ENCODE peak calls at places on chromosomes 3 and 15, in ten cellular contexts. G is bronchial epithelial cell, B is cardiac muscle cell, Y is B cell, W is RWPE1, O is WTC11, A is MM.1S, D is hepatocyte, J is endothelial cell, U is natural killer cell. M is an unnamed sample.

GRCh38 chr3:53234841-53235232 is 21.0 kb downstream of the TKT start:
- DNase-seq in G (no peak), B (no peak), Y (no peak), W (no peak), O (no peak), A (no peak), D (no peak), J (no peak), U (no peak), M (no peak)

GRCh38 chr3:182713743-182714517 is 79.4 kb upstream of the ATP11B start:
- DNase-seq in G (peak), B (peak), Y (peak), W (peak), O (no peak), A (peak), D (peak), J (no peak), U (no peak), M (peak)

GRCh38 chr3:11724615-11725339 is 81.1 kb upstream of the VGLL4 start:
- DNase-seq in G (no peak), B (no peak), Y (no peak), W (no peak), O (no peak), A (peak), D (no peak), J (no peak), U (no peak), M (peak)

GRCh38 chr15:60358935-60359672 is 38.7 kb downstream of the ANXA2 start:
- DNase-seq in G (no peak), B (peak), Y (no peak), W (no peak), O (no peak), A (no peak), D (no peak), J (no peak), U (no peak), M (no peak)

GRCh38 chr3:187773963-187774789 is 28.9 kb upstream of the BCL6 start:
- DNase-seq in G (peak), B (no peak), Y (no peak), W (no peak), O (no peak), A (no peak), D (no peak), J (no peak), U (no peak), M (no peak)

GRCh38 chr3:100108464-100109079 is 5.7 kb downstream of the FILIP1L start:
- DNase-seq in G (no peak), B (no peak), Y (no peak), W (no peak), O (no peak), A (no peak), D (no peak), J (no peak), U (no peak), M (no peak)

GRCh38 chr15:50675524-50676144 is 11.0 kb downstream of the TRPM7 start:
- DNase-seq in G (peak), B (peak), Y (no peak), W (peak), O (no peak), A (peak), D (peak), J (no peak), U (no peak), M (no peak)

GRCh38 chr3:74630602-74631001 is 16.1 kb upstream of the CNTN3 start:
- DNase-seq in G (peak), B (peak), Y (no peak), W (no peak), O (no peak), A (peak), D (peak), J (no peak), U (no peak), M (no peak)

GRCh38 chr3:50536471-50537180 is 30.9 kb downstream of the C3orf18 start:
- DNase-seq in G (no peak), B (no peak), Y (no peak), W (no peak), O (no peak), A (no peak), D (no peak), J (no peak), U (no peak), M (no peak)

GRCh38 chr3:61438253-61439115 is 122.9 kb upstream of the PTPRG start:
- DNase-seq in G (no peak), B (no peak), Y (no peak), W (no peak), O (no peak), A (no peak), D (peak), J (no peak), U (no peak), M (no peak)

GRCh38 chr3:128492353-128493220 is at the start of gene GATA2:
- DNase-seq in G (no peak), B (no peak), Y (peak), W (no peak), O (peak), A (no peak), D (peak), J (peak), U (peak), M (peak)

GRCh38 chr3:64088408-64089136 is 65.3 kb upstream of the PSMD6 start:
- DNase-seq in G (no peak), B (peak), Y (no peak), W (no peak), O (no peak), A (no peak), D (no peak), J (no peak), U (no peak), M (no peak)
- TF ChIP-seq CTCF in G (no peak), B (no peak), Y (no peak), W (no peak), O (no peak), A (no peak), D (no peak), J (no peak), U (no peak), M (no peak)

GRCh38 chr15:38192496-38192895 is 60.1 kb upstream of the SPRED1 start:
- DNase-seq in G (no peak), B (no peak), Y (no peak), W (no peak), O (no peak), A (no peak), D (no peak), J (no peak), U (no peak), M (no peak)

GRCh38 chr15:38197553-38197952 is 55.1 kb upstream of the SPRED1 start:
- DNase-seq in G (no peak), B (peak), Y (no peak), W (no peak), O (no peak), A (no peak), D (no peak), J (no peak), U (no peak), M (no peak)

GRCh38 chr15:38195191-38195901 is 57.3 kb upstream of the SPRED1 start:
- DNase-seq in G (no peak), B (no peak), Y (no peak), W (no peak), O (no peak), A (no peak), D (no peak), J (no peak), U (no peak), M (no peak)

GRCh38 chr15:38193496-38193895 is 59.1 kb upstream of the SPRED1 start:
- DNase-seq in G (no peak), B (no peak), Y (no peak), W (no peak), O (no peak), A (no peak), D (no peak), J (no peak), U (no peak), M (no peak)

GRCh38 chr15:38196116-38196515 is 56.5 kb upstream of the SPRED1 start:
- DNase-seq in G (no peak), B (no peak), Y (no peak), W (no peak), O (no peak), A (no peak), D (no peak), J (no peak), U (no peak), M (no peak)
- TF ChIP-seq CTCF in G (no peak), B (no peak), Y (no peak), W (no peak), O (no peak), A (no peak), D (no peak), J (no peak), U (no peak), M (no peak)

DNA sequence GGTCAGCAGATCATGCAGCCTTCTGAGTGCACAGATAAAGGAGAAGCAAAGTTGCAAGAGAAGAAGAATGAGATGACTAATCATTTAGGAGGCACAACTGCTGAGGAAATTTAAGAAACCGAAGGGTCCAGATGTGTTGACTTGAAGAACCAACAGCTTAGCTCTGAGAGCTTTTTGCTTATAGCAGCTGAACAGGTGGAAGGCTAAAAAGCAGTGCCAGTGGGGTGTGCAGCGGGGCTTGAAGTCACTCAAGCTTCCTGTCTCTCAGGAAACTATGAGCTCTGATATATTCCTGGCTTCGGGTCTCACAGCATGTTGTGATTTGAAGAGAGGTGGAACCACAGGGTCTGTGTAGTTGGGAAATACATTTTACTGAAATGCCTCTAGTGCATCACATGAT is 305.7 kb downstream of the RYR3 start:
- DNase-seq in G (no peak), B (no peak), Y (no peak), W (no peak), O (no peak), A (no peak), D (no peak), J (no peak), U (no peak), M (no peak)
- TF ChIP-seq CTCF in G (no peak), B (no peak), Y (no peak), W (no peak), O (no peak), A (no peak), D (no peak), J (no peak), U (no peak), M (no peak)

GRCh38 chr15:47961401-47962090 is 159.2 kb upstream of the SLC24A5 start:
- DNase-seq in G (no peak), B (no peak), Y (no peak), W (no peak), O (no peak), A (peak), D (no peak), J (no peak), U (no peak), M (peak)
- TF ChIP-seq CTCF in G (no peak), B (no peak), Y (no peak), W (no peak), O (no peak), A (no peak), D (no peak), J (no peak), U (no peak), M (no peak)

M was measured in GM20000.